ENCODE peak calls at places on chromosomes 4 and X, in seven cellular contexts. B is left colon; D is endothelial cell of umbilical vein; A is dorsolateral prefrontal cortex; R is stimulated activated CD4-positive, alpha-beta T cell treated with anti-CD3 and anti-CD28 coated beads, Interleukin-15, amount 100 ng/mL, for 1 hour; V is endodermal cell; J is posterior cingulate gyrus. G is an unnamed sample.

GRCh38 chr4:17310269-17310652 is 201.6 kb downstream of the QDPR start:
- DNase-seq in B (no peak), D (no peak), A (no peak), R (no peak), V (no peak), J (no peak), G (no peak)

GRCh38 chr4:94544811-94545210 is 93.1 kb downstream of the PDLIM5 start:
- DNase-seq in B (no peak), D (peak; percentile 59), A (no peak), R (no peak), V (no peak), J (no peak), G (no peak)

GRCh38 chr4:71130827-71131603 is 137.6 kb downstream of the DCK start:
- DNase-seq in B (no peak), D (no peak), A (no peak), R (no peak), V (no peak), J (no peak), G (no peak)

GRCh38 chr4:83107636-83108035 is 6.9 kb downstream of the PLAC8 start:
- DNase-seq in B (no peak), D (no peak), A (no peak), R (peak; percentile 29), V (no peak), J (no peak), G (no peak)

GRCh38 chr4:42411803-42412202 is 14.5 kb downstream of the SHISA3 start:
- DNase-seq in B (no peak), D (no peak), A (no peak), R (no peak), V (no peak), J (no peak), G (no peak)

GRCh38 chr4:1318488-1319213 is 28.4 kb upstream of the UVSSA start:
- DNase-seq in B (no peak), D (no peak), A (no peak), R (no peak), V (peak; percentile 74), J (no peak), G (no peak)

GRCh38 chr4:79598801-79599200 is 190.8 kb upstream of the GK2 start:
- DNase-seq in B (no peak), D (no peak), A (peak; percentile 51), R (no peak), V (no peak), J (peak; percentile 11), G (no peak)

GRCh38 chr4:10417720-10418119 is 39.5 kb downstream of the ZNF518B start:
- DNase-seq in B (no peak), D (peak; percentile 40), A (no peak), R (no peak), V (no peak), J (no peak), G (no peak)

GRCh38 chrX:28022371-28022770 is 41.1 kb upstream of the DCAF8L1 start:
- DNase-seq in B (no peak), D (no peak), A (no peak), R (no peak), V (no peak), J (no peak), G (no peak)

GRCh38 chrX:68827848-68828562 is 816 bp upstream of the EFNB1 start:
- DNase-seq in B (peak; percentile 70), D (peak; percentile 79), A (peak; percentile 83), R (peak; percentile 69), V (peak; percentile 95), J (peak; percentile 63), G (peak; percentile 75)

GRCh38 chrX:150334998-150335397 is 28.1 kb upstream of the MAMLD1 start:
- DNase-seq in B (no peak), D (no peak), A (no peak), R (no peak), V (no peak), J (no peak), G (no peak)

GRCh38 chrX:41634284-41634683 is 54.5 kb upstream of the GPR34 start:
- DNase-seq in B (no peak), D (peak; percentile 1), A (no peak), R (no peak), V (no peak), J (no peak), G (no peak)

GRCh38 chr4:137180349-137180748 is 351.9 kb downstream of the PCDH18 start:
- DNase-seq in B (no peak), D (no peak), A (no peak), R (no peak), V (peak; percentile 70), J (no peak), G (no peak)

GRCh38 chr4:156705291-156705690 is 266.3 kb downstream of the PDGFC start:
- DNase-seq in B (no peak), D (no peak), A (no peak), R (no peak), V (no peak), J (no peak), G (no peak)

GRCh38 chr4:76836860-76837564 is 60.9 kb downstream of the SOWAHB start:
- DNase-seq in B (no peak), D (no peak), A (no peak), R (no peak), V (no peak), J (no peak), G (no peak)

GRCh38 chrX:13898084-13898483 is 81.2 kb upstream of the GPM6B start:
- DNase-seq in B (no peak), D (no peak), A (no peak), R (no peak), V (peak; percentile 64), J (no peak), G (no peak)